ENCODE peak calls at places on chromosomes 1 and 21, in ten cellular contexts. One of them, this sample, is unnamed.

GRCh38 chr1:175641633-175642032 is 101.8 kb downstream of the TNR start:
- DNase-seq in COR-L47: no peak
- DNase-seq in sciatic nerve: no peak
- DNase-seq in kidney tubule cell: no peak
- DNase-seq in GDM1: no peak
- DNase-seq in left ventricle myocardium inferior: no peak
- DNase-seq in A172: no peak
- DNase-seq in tibial nerve: no peak
- DNase-seq in fibroblast of gingiva: no peak
- DNase-seq in D721Med: no peak
- DNase-seq in this sample: no peak

GRCh38 chr21:39666681-39667315 is 54.1 kb downstream of the B3GALT5 start:
- DNase-seq in D721Med: no peak
- DNase-seq in kidney tubule cell: peak; percentile 35
- DNase-seq in tibial nerve: no peak
- DNase-seq in COR-L47: no peak
- DNase-seq in fibroblast of gingiva: no peak
- DNase-seq in A172: no peak
- DNase-seq in left ventricle myocardium inferior: no peak
- DNase-seq in sciatic nerve: no peak
- DNase-seq in GDM1: no peak
- DNase-seq in this sample: no peak

GRCh38 chr1:4652631-4653327 is 1.6 kb upstream of the AJAP1 start:
- DNase-seq in COR-L47: no peak
- DNase-seq in tibial nerve: no peak
- DNase-seq in D721Med: peak; percentile 62
- DNase-seq in fibroblast of gingiva: no peak
- DNase-seq in kidney tubule cell: peak; percentile 68
- DNase-seq in GDM1: no peak
- DNase-seq in A172: no peak
- DNase-seq in sciatic nerve: peak; percentile 74
- DNase-seq in left ventricle myocardium inferior: peak; percentile 41
- DNase-seq in this sample: peak; percentile 27

GRCh38 chr1:44330935-44331334 is 24.1 kb downstream of the ERI3 start:
- DNase-seq in GDM1: no peak
- DNase-seq in COR-L47: no peak
- DNase-seq in sciatic nerve: no peak
- DNase-seq in kidney tubule cell: no peak
- DNase-seq in D721Med: no peak
- DNase-seq in tibial nerve: no peak
- DNase-seq in left ventricle myocardium inferior: no peak
- DNase-seq in A172: no peak
- DNase-seq in fibroblast of gingiva: no peak
- DNase-seq in this sample: no peak

GRCh38 chr1:34859442-34860200 is at the start of gene SMIM12:
- DNase-seq in A172: peak; percentile 78
- DNase-seq in GDM1: peak; percentile 87
- DNase-seq in sciatic nerve: peak; percentile 96
- DNase-seq in fibroblast of gingiva: peak; percentile 96
- DNase-seq in D721Med: peak; percentile 96
- DNase-seq in left ventricle myocardium inferior: peak; percentile 95
- DNase-seq in COR-L47: peak; percentile 85
- DNase-seq in kidney tubule cell: peak; percentile 95
- DNase-seq in tibial nerve: peak; percentile 87
- DNase-seq in this sample: peak; percentile 94

GRCh38 chr1:241462371-241462770 is 57.2 kb downstream of the FH start:
- DNase-seq in A172: no peak
- DNase-seq in tibial nerve: no peak
- DNase-seq in COR-L47: no peak
- DNase-seq in left ventricle myocardium inferior: no peak
- DNase-seq in D721Med: no peak
- DNase-seq in fibroblast of gingiva: no peak
- DNase-seq in kidney tubule cell: no peak
- DNase-seq in GDM1: no peak
- DNase-seq in sciatic nerve: no peak
- DNase-seq in this sample: no peak

GRCh38 chr1:205748398-205749093 is 1.4 kb downstream of the NUCKS1 start:
- DNase-seq in GDM1: no peak
- DNase-seq in sciatic nerve: no peak
- DNase-seq in D721Med: no peak
- DNase-seq in kidney tubule cell: peak; percentile 44
- DNase-seq in COR-L47: peak; percentile 22
- DNase-seq in left ventricle myocardium inferior: no peak
- DNase-seq in tibial nerve: no peak
- DNase-seq in fibroblast of gingiva: peak; percentile 71
- DNase-seq in A172: peak; percentile 31
- DNase-seq in this sample: no peak

GRCh38 chr1:6080469-6080868 is 34.8 kb downstream of the KCNAB2 start:
- DNase-seq in kidney tubule cell: no peak
- DNase-seq in left ventricle myocardium inferior: no peak
- DNase-seq in D721Med: no peak
- DNase-seq in tibial nerve: no peak
- DNase-seq in sciatic nerve: no peak
- DNase-seq in fibroblast of gingiva: no peak
- DNase-seq in COR-L47: peak; percentile 39
- DNase-seq in GDM1: no peak
- DNase-seq in A172: no peak
- DNase-seq in this sample: no peak

GRCh38 chr1:10873189-10873588 is 76.7 kb upstream of the CASZ1 start:
- DNase-seq in D721Med: no peak
- DNase-seq in GDM1: no peak
- DNase-seq in fibroblast of gingiva: no peak
- DNase-seq in A172: no peak
- DNase-seq in kidney tubule cell: no peak
- DNase-seq in tibial nerve: no peak
- DNase-seq in sciatic nerve: no peak
- DNase-seq in left ventricle myocardium inferior: no peak
- DNase-seq in COR-L47: no peak
- DNase-seq in this sample: no peak

GRCh38 chr21:44695176-44695575 is 1.8 kb upstream of the KRTAP10-12 start:
- DNase-seq in A172: no peak
- DNase-seq in COR-L47: no peak
- DNase-seq in tibial nerve: no peak
- DNase-seq in fibroblast of gingiva: no peak
- DNase-seq in kidney tubule cell: no peak
- DNase-seq in D721Med: no peak
- DNase-seq in GDM1: no peak
- DNase-seq in sciatic nerve: peak; percentile 17
- DNase-seq in left ventricle myocardium inferior: no peak
- DNase-seq in this sample: no peak

GRCh38 chr1:217982711-217983405 is 302.2 kb upstream of the RRP15 start:
- DNase-seq in kidney tubule cell: peak; percentile 8
- DNase-seq in left ventricle myocardium inferior: no peak
- DNase-seq in GDM1: no peak
- DNase-seq in COR-L47: no peak
- DNase-seq in D721Med: peak; percentile 26
- DNase-seq in sciatic nerve: no peak
- DNase-seq in tibial nerve: no peak
- DNase-seq in fibroblast of gingiva: no peak
- DNase-seq in A172: peak; percentile 6
- DNase-seq in this sample: no peak

GRCh38 chr1:203076031-203076511 is 9.7 kb downstream of the MYOG start:
- DNase-seq in sciatic nerve: no peak
- DNase-seq in A172: no peak
- DNase-seq in tibial nerve: no peak
- DNase-seq in COR-L47: no peak
- DNase-seq in D721Med: no peak
- DNase-seq in left ventricle myocardium inferior: no peak
- DNase-seq in fibroblast of gingiva: no peak
- DNase-seq in GDM1: no peak
- DNase-seq in kidney tubule cell: no peak
- DNase-seq in this sample: no peak

GRCh38 chr1:80918365-80918764 is 882.4 kb upstream of the ADGRL2 start:
- DNase-seq in sciatic nerve: no peak
- DNase-seq in fibroblast of gingiva: peak; percentile 8
- DNase-seq in tibial nerve: no peak
- DNase-seq in D721Med: no peak
- DNase-seq in GDM1: no peak
- DNase-seq in kidney tubule cell: no peak
- DNase-seq in A172: no peak
- DNase-seq in left ventricle myocardium inferior: no peak
- DNase-seq in COR-L47: no peak
- DNase-seq in this sample: no peak

GRCh38 chr1:100358210-100358609 is 5.9 kb downstream of the CDC14A start:
- DNase-seq in kidney tubule cell: no peak
- DNase-seq in sciatic nerve: no peak
- DNase-seq in D721Med: no peak
- DNase-seq in GDM1: no peak
- DNase-seq in left ventricle myocardium inferior: no peak
- DNase-seq in COR-L47: no peak
- DNase-seq in tibial nerve: no peak
- DNase-seq in fibroblast of gingiva: peak; percentile 12
- DNase-seq in A172: no peak
- DNase-seq in this sample: no peak

GRCh38 chr1:114169509-114169908 is 15.8 kb upstream of the SYT6 start:
- DNase-seq in COR-L47: no peak
- DNase-seq in kidney tubule cell: no peak
- DNase-seq in tibial nerve: no peak
- DNase-seq in sciatic nerve: no peak
- DNase-seq in A172: no peak
- DNase-seq in fibroblast of gingiva: no peak
- DNase-seq in GDM1: no peak
- DNase-seq in left ventricle myocardium inferior: no peak
- DNase-seq in D721Med: no peak
- DNase-seq in this sample: no peak

GRCh38 chr1:46394872-46395465 is 852 bp downstream of the FAAH start:
- DNase-seq in left ventricle myocardium inferior: no peak
- DNase-seq in sciatic nerve: no peak
- DNase-seq in kidney tubule cell: no peak
- DNase-seq in fibroblast of gingiva: no peak
- DNase-seq in D721Med: no peak
- DNase-seq in tibial nerve: no peak
- DNase-seq in A172: no peak
- DNase-seq in COR-L47: peak; percentile 4
- DNase-seq in GDM1: no peak
- DNase-seq in this sample: no peak

GRCh38 chr21:35231115-35231514 is 182.0 kb upstream of the RUNX1 start:
- DNase-seq in tibial nerve: no peak
- DNase-seq in left ventricle myocardium inferior: no peak
- DNase-seq in fibroblast of gingiva: no peak
- DNase-seq in COR-L47: no peak
- DNase-seq in GDM1: no peak
- DNase-seq in A172: peak; percentile 67
- DNase-seq in D721Med: no peak
- DNase-seq in sciatic nerve: no peak
- DNase-seq in kidney tubule cell: peak; percentile 58
- DNase-seq in this sample: no peak

GRCh38 chr1:201730611-201731010 is 98.3 kb upstream of the IPO9 start:
- DNase-seq in D721Med: no peak
- DNase-seq in sciatic nerve: no peak
- DNase-seq in kidney tubule cell: no peak
- DNase-seq in GDM1: no peak
- DNase-seq in COR-L47: no peak
- DNase-seq in A172: no peak
- DNase-seq in tibial nerve: no peak
- DNase-seq in left ventricle myocardium inferior: no peak
- DNase-seq in fibroblast of gingiva: no peak
- DNase-seq in this sample: no peak

GRCh38 chr1:201016211-201016651 is 7.3 kb downstream of the KIF21B start:
- DNase-seq in fibroblast of gingiva: no peak
- DNase-seq in left ventricle myocardium inferior: peak; percentile 33
- DNase-seq in GDM1: no peak
- DNase-seq in COR-L47: peak; percentile 88
- DNase-seq in D721Med: peak; percentile 95
- DNase-seq in sciatic nerve: no peak
- DNase-seq in tibial nerve: no peak
- DNase-seq in kidney tubule cell: no peak
- DNase-seq in A172: peak; percentile 62
- DNase-seq in this sample: peak; percentile 38

GRCh38 chr1:201085902-201086735 is 26.1 kb downstream of the CACNA1S start:
- DNase-seq in GDM1: no peak
- DNase-seq in kidney tubule cell: peak; percentile 69
- DNase-seq in tibial nerve: no peak
- DNase-seq in sciatic nerve: peak; percentile 68
- DNase-seq in COR-L47: peak; percentile 31
- DNase-seq in D721Med: peak; percentile 87
- DNase-seq in A172: peak; percentile 68
- DNase-seq in fibroblast of gingiva: peak; percentile 30
- DNase-seq in left ventricle myocardium inferior: peak; percentile 34
- DNase-seq in this sample: peak; percentile 44

GRCh38 chr1:241536383-241536782 is 4.2 kb downstream of the KMO start:
- DNase-seq in D721Med: no peak
- DNase-seq in sciatic nerve: no peak
- DNase-seq in tibial nerve: no peak
- DNase-seq in left ventricle myocardium inferior: no peak
- DNase-seq in GDM1: no peak
- DNase-seq in COR-L47: no peak
- DNase-seq in fibroblast of gingiva: no peak
- DNase-seq in kidney tubule cell: no peak
- DNase-seq in A172: no peak
- DNase-seq in this sample: no peak

GRCh38 chr21:31660134-31660565 is 657 bp downstream of the SOD1 start:
- DNase-seq in tibial nerve: no peak
- DNase-seq in COR-L47: peak; percentile 26
- DNase-seq in A172: no peak
- DNase-seq in fibroblast of gingiva: peak; percentile 19
- DNase-seq in GDM1: peak; percentile 13
- DNase-seq in D721Med: no peak
- DNase-seq in sciatic nerve: peak; percentile 74
- DNase-seq in left ventricle myocardium inferior: no peak
- DNase-seq in kidney tubule cell: peak; percentile 41
- DNase-seq in this sample: peak; percentile 36

GRCh38 chr1:47616036-47616435 is 178.2 kb downstream of the FOXD2 start:
- DNase-seq in kidney tubule cell: no peak
- DNase-seq in A172: no peak
- DNase-seq in sciatic nerve: no peak
- DNase-seq in left ventricle myocardium inferior: no peak
- DNase-seq in D721Med: no peak
- DNase-seq in fibroblast of gingiva: no peak
- DNase-seq in tibial nerve: no peak
- DNase-seq in COR-L47: no peak
- DNase-seq in GDM1: no peak
- DNase-seq in this sample: no peak

GRCh38 chr1:21861602-21862429 is 49.8 kb downstream of the LDLRAD2 start:
- DNase-seq in tibial nerve: no peak
- DNase-seq in sciatic nerve: no peak
- DNase-seq in GDM1: no peak
- DNase-seq in left ventricle myocardium inferior: no peak
- DNase-seq in COR-L47: no peak
- DNase-seq in kidney tubule cell: peak; percentile 66
- DNase-seq in A172: peak; percentile 79
- DNase-seq in fibroblast of gingiva: peak; percentile 72
- DNase-seq in D721Med: no peak
- DNase-seq in this sample: no peak

GRCh38 chr1:147665521-147665920 is 4.8 kb downstream of the ACP6 start:
- DNase-seq in left ventricle myocardium inferior: no peak
- DNase-seq in A172: no peak
- DNase-seq in COR-L47: no peak
- DNase-seq in kidney tubule cell: peak; percentile 7
- DNase-seq in sciatic nerve: no peak
- DNase-seq in tibial nerve: no peak
- DNase-seq in fibroblast of gingiva: no peak
- DNase-seq in D721Med: no peak
- DNase-seq in GDM1: no peak
- DNase-seq in this sample: no peak

GRCh38 chr1:182889997-182890396 is 50.9 kb downstream of the DHX9 start:
- DNase-seq in left ventricle myocardium inferior: no peak
- DNase-seq in sciatic nerve: no peak
- DNase-seq in COR-L47: no peak
- DNase-seq in tibial nerve: no peak
- DNase-seq in kidney tubule cell: no peak
- DNase-seq in A172: no peak
- DNase-seq in D721Med: no peak
- DNase-seq in GDM1: peak; percentile 17
- DNase-seq in fibroblast of gingiva: no peak
- DNase-seq in this sample: no peak

GRCh38 chr1:114025609-114026401 is 46.5 kb downstream of the OLFML3 start:
- DNase-seq in A172: peak; percentile 26
- DNase-seq in kidney tubule cell: peak; percentile 4
- DNase-seq in COR-L47: no peak
- DNase-seq in GDM1: no peak
- DNase-seq in D721Med: no peak
- DNase-seq in left ventricle myocardium inferior: no peak
- DNase-seq in tibial nerve: no peak
- DNase-seq in fibroblast of gingiva: no peak
- DNase-seq in sciatic nerve: no peak
- DNase-seq in this sample: no peak

GRCh38 chr1:118688891-118689290 is 299.3 kb downstream of the TBX15 start:
- DNase-seq in sciatic nerve: no peak
- DNase-seq in left ventricle myocardium inferior: no peak
- DNase-seq in A172: no peak
- DNase-seq in kidney tubule cell: no peak
- DNase-seq in COR-L47: no peak
- DNase-seq in tibial nerve: no peak
- DNase-seq in D721Med: no peak
- DNase-seq in GDM1: no peak
- DNase-seq in fibroblast of gingiva: no peak
- DNase-seq in this sample: no peak